ENCODE peak calls at places on chromosomes 12 and 14, in five cellular contexts. A, H, L, G and V are unnamed samples.

GRCh38 chr14:91310620-91311283 is 66.2 kb upstream of the GPR68 start:
- DNase-seq in A (no peak), H (no peak), L (peak; percentile 69), G (no peak), V (no peak)

GRCh38 chr12:108633081-108633533 is 587 bp downstream of the SELPLG start:
- DNase-seq in A (no peak), H (no peak), L (no peak), G (no peak), V (no peak)

GRCh38 chr12:80761818-80762217 is 45.1 kb downstream of the MYF5 start:
- DNase-seq in A (no peak), H (no peak), L (no peak), G (peak; percentile 30), V (no peak)

GRCh38 chr12:67096533-67097318 is 172.4 kb upstream of the CAND1 start:
- DNase-seq in A (no peak), H (no peak), L (no peak), G (no peak), V (no peak)

GRCh38 chr14:27725482-27725881 is 1041.1 kb upstream of the FOXG1 start:
- DNase-seq in A (no peak), H (no peak), L (no peak), G (no peak), V (no peak)

GRCh38 chr12:120720972-120721801 is 4.4 kb upstream of the ACADS start:
- DNase-seq in A (no peak), H (no peak), L (no peak), G (no peak), V (no peak)

GRCh38 chr12:27013606-27014084 is 539 bp downstream of the TM7SF3 start:
- DNase-seq in A (peak; percentile 63), H (no peak), L (no peak), G (peak; percentile 47), V (no peak)

GRCh38 chr14:103404920-103405319 is 19.7 kb downstream of the MARK3 start:
- DNase-seq in A (no peak), H (no peak), L (no peak), G (no peak), V (no peak)

GRCh38 chr14:100907240-100907639 is 3.7 kb upstream of the RTL1 start:
- DNase-seq in A (no peak), H (no peak), L (no peak), G (no peak), V (no peak)

GRCh38 chr12:58509116-58509885 is 411.0 kb downstream of the LRIG3 start:
- DNase-seq in A (no peak), H (no peak), L (no peak), G (peak; percentile 91), V (no peak)

GRCh38 chr14:77203611-77204456 is 22.2 kb downstream of the TMEM63C start:
- DNase-seq in A (no peak), H (no peak), L (no peak), G (no peak), V (no peak)

GRCh38 chr12:48977290-48978281 is 536 bp upstream of the WNT1 start:
- DNase-seq in A (peak; percentile 72), H (no peak), L (peak; percentile 87), G (peak; percentile 80), V (peak; percentile 52)

GRCh38 chr12:51218607-51219161 is 822 bp upstream of the POU6F1 start:
- DNase-seq in A (peak; percentile 61), H (no peak), L (no peak), G (no peak), V (no peak)

GRCh38 chr12:6461401-6462233 is 8.9 kb downstream of the VAMP1 start:
- DNase-seq in A (no peak), H (no peak), L (peak; percentile 88), G (peak; percentile 45), V (peak; percentile 40)

GRCh38 chr14:104596927-104597351 is 7.6 kb downstream of the TMEM179 start:
- DNase-seq in A (no peak), H (no peak), L (no peak), G (no peak), V (no peak)

GRCh38 chr14:55929136-55929535 is 189.1 kb upstream of the PELI2 start:
- DNase-seq in A (no peak), H (no peak), L (no peak), G (no peak), V (no peak)

GRCh38 chr12:50562485-50563433 is 58.0 kb downstream of the DIP2B start:
- DNase-seq in A (no peak), H (no peak), L (no peak), G (no peak), V (no peak)

GRCh38 chr14:103524002-103524785 is 1.6 kb upstream of the CKB start:
- DNase-seq in A (no peak), H (no peak), L (no peak), G (no peak), V (no peak)

GRCh38 chr12:62438098-62438692 is 28.4 kb upstream of the MON2 start:
- DNase-seq in A (peak; percentile 73), H (no peak), L (no peak), G (peak; percentile 53), V (peak; percentile 76)

GRCh38 chr12:31245822-31246469 is 80.0 kb downstream of the SINHCAF start:
- DNase-seq in A (no peak), H (no peak), L (no peak), G (no peak), V (no peak)